ENCODE peak calls at places on chromosome 6, in nine cellular contexts. One of them, this sample, is unnamed.

GRCh38 chr6:107819976-107820551 is 4.0 kb downstream of the SCML4 start:
- DNase-seq in PC-3: no peak
- DNase-seq in cardiac fibroblast: no peak
- DNase-seq in SJSA1: no peak
- DNase-seq in lower lobe of right lung: no peak
- DNase-seq in keratinocyte: peak
- DNase-seq in heart right ventricle: no peak
- DNase-seq in GM12878: no peak
- DNase-seq in right cardiac atrium: no peak
- DNase-seq in this sample: no peak

GRCh38 chr6:124999105-124999764 is 37.0 kb downstream of the RNF217 start:
- DNase-seq in PC-3: peak
- DNase-seq in cardiac fibroblast: no peak
- DNase-seq in SJSA1: no peak
- DNase-seq in lower lobe of right lung: no peak
- DNase-seq in keratinocyte: no peak
- DNase-seq in heart right ventricle: no peak
- DNase-seq in GM12878: no peak
- DNase-seq in right cardiac atrium: no peak
- DNase-seq in this sample: no peak

GRCh38 chr6:115729036-115729435 is 331.7 kb downstream of the FRK start:
- DNase-seq in PC-3: peak
- DNase-seq in cardiac fibroblast: no peak
- DNase-seq in SJSA1: no peak
- DNase-seq in lower lobe of right lung: no peak
- DNase-seq in keratinocyte: no peak
- DNase-seq in heart right ventricle: no peak
- DNase-seq in GM12878: no peak
- DNase-seq in right cardiac atrium: no peak
- DNase-seq in this sample: no peak

GRCh38 chr6:93580441-93580840 is 161.1 kb upstream of the EPHA7 start:
- DNase-seq in PC-3: no peak
- DNase-seq in cardiac fibroblast: no peak
- DNase-seq in SJSA1: no peak
- DNase-seq in lower lobe of right lung: no peak
- DNase-seq in keratinocyte: no peak
- DNase-seq in heart right ventricle: no peak
- DNase-seq in GM12878: no peak
- DNase-seq in right cardiac atrium: no peak
- DNase-seq in this sample: no peak

GRCh38 chr6:148443798-148444560 is 101.3 kb downstream of the SASH1 start:
- DNase-seq in PC-3: no peak
- DNase-seq in cardiac fibroblast: no peak
- DNase-seq in SJSA1: no peak
- DNase-seq in lower lobe of right lung: no peak
- DNase-seq in keratinocyte: no peak
- DNase-seq in heart right ventricle: no peak
- DNase-seq in GM12878: no peak
- DNase-seq in right cardiac atrium: no peak
- DNase-seq in this sample: no peak

GRCh38 chr6:109800771-109801170 is 109.7 kb downstream of the FIG4 start:
- DNase-seq in PC-3: peak
- DNase-seq in cardiac fibroblast: no peak
- DNase-seq in SJSA1: no peak
- DNase-seq in lower lobe of right lung: no peak
- DNase-seq in keratinocyte: no peak
- DNase-seq in heart right ventricle: no peak
- DNase-seq in GM12878: no peak
- DNase-seq in right cardiac atrium: no peak
- DNase-seq in this sample: no peak

GRCh38 chr6:105452924-105453756 is 50.3 kb upstream of the PREP start:
- DNase-seq in PC-3: no peak
- DNase-seq in cardiac fibroblast: no peak
- DNase-seq in SJSA1: no peak
- DNase-seq in lower lobe of right lung: peak
- DNase-seq in keratinocyte: no peak
- DNase-seq in heart right ventricle: no peak
- DNase-seq in GM12878: peak
- DNase-seq in right cardiac atrium: peak
- DNase-seq in this sample: peak

GRCh38 chr6:13303668-13304017 is 24.7 kb downstream of the TBC1D7 start:
- DNase-seq in PC-3: no peak
- DNase-seq in cardiac fibroblast: peak
- DNase-seq in SJSA1: no peak
- DNase-seq in lower lobe of right lung: peak
- DNase-seq in keratinocyte: no peak
- DNase-seq in heart right ventricle: peak
- DNase-seq in GM12878: peak
- DNase-seq in right cardiac atrium: peak
- DNase-seq in this sample: peak

GRCh38 chr6:52515219-52515960 is 61.5 kb downstream of the TRAM2 start:
- DNase-seq in PC-3: no peak
- DNase-seq in cardiac fibroblast: no peak
- DNase-seq in SJSA1: no peak
- DNase-seq in lower lobe of right lung: no peak
- DNase-seq in keratinocyte: no peak
- DNase-seq in heart right ventricle: no peak
- DNase-seq in GM12878: no peak
- DNase-seq in right cardiac atrium: no peak
- DNase-seq in this sample: no peak

GRCh38 chr6:52516269-52516668 is 60.6 kb downstream of the TRAM2 start:
- DNase-seq in PC-3: no peak
- DNase-seq in cardiac fibroblast: no peak
- DNase-seq in SJSA1: no peak
- DNase-seq in lower lobe of right lung: no peak
- DNase-seq in keratinocyte: no peak
- DNase-seq in heart right ventricle: no peak
- DNase-seq in GM12878: no peak
- DNase-seq in right cardiac atrium: no peak
- DNase-seq in this sample: no peak

GRCh38 chr6:52517502-52518278 is 59.2 kb downstream of the TRAM2 start:
- DNase-seq in PC-3: peak
- DNase-seq in cardiac fibroblast: peak
- DNase-seq in SJSA1: peak
- DNase-seq in lower lobe of right lung: no peak
- DNase-seq in keratinocyte: no peak
- DNase-seq in heart right ventricle: peak
- DNase-seq in GM12878: no peak
- DNase-seq in right cardiac atrium: peak
- DNase-seq in this sample: peak

GRCh38 chr6:52518279-52518944 is 58.4 kb downstream of the TRAM2 start:
- DNase-seq in PC-3: no peak
- DNase-seq in cardiac fibroblast: no peak
- DNase-seq in SJSA1: no peak
- DNase-seq in lower lobe of right lung: no peak
- DNase-seq in keratinocyte: no peak
- DNase-seq in heart right ventricle: no peak
- DNase-seq in GM12878: no peak
- DNase-seq in right cardiac atrium: no peak
- DNase-seq in this sample: no peak

GRCh38 chr6:52516943-52517342 is 59.9 kb downstream of the TRAM2 start:
- DNase-seq in PC-3: no peak
- DNase-seq in cardiac fibroblast: no peak
- DNase-seq in SJSA1: no peak
- DNase-seq in lower lobe of right lung: no peak
- DNase-seq in keratinocyte: no peak
- DNase-seq in heart right ventricle: no peak
- DNase-seq in GM12878: no peak
- DNase-seq in right cardiac atrium: no peak
- DNase-seq in this sample: no peak
- H3K4me3 ChIP-seq in PC-3: no peak
- H3K4me3 ChIP-seq in cardiac fibroblast: no peak
- H3K4me3 ChIP-seq in SJSA1: no peak
- H3K4me3 ChIP-seq in lower lobe of right lung: no peak
- H3K4me3 ChIP-seq in keratinocyte: no peak
- H3K4me3 ChIP-seq in heart right ventricle: no peak
- H3K4me3 ChIP-seq in GM12878: no peak
- H3K4me3 ChIP-seq in right cardiac atrium: no peak
- H3K4me3 ChIP-seq in this sample: no peak

GRCh38 chr6:48113130-48113529 is 2.1 kb upstream of the PTCHD4 start:
- DNase-seq in PC-3: no peak
- DNase-seq in cardiac fibroblast: no peak
- DNase-seq in SJSA1: no peak
- DNase-seq in lower lobe of right lung: no peak
- DNase-seq in keratinocyte: no peak
- DNase-seq in heart right ventricle: no peak
- DNase-seq in GM12878: no peak
- DNase-seq in right cardiac atrium: no peak
- DNase-seq in this sample: no peak

GRCh38 chr6:48111575-48111974 is 578 bp upstream of the PTCHD4 start:
- DNase-seq in PC-3: no peak
- DNase-seq in cardiac fibroblast: peak
- DNase-seq in SJSA1: no peak
- DNase-seq in lower lobe of right lung: no peak
- DNase-seq in keratinocyte: no peak
- DNase-seq in heart right ventricle: no peak
- DNase-seq in GM12878: no peak
- DNase-seq in right cardiac atrium: no peak
- DNase-seq in this sample: no peak

GRCh38 chr6:48111143-48111506 is at the start of gene PTCHD4:
- DNase-seq in PC-3: peak
- DNase-seq in cardiac fibroblast: peak
- DNase-seq in SJSA1: peak
- DNase-seq in lower lobe of right lung: peak
- DNase-seq in keratinocyte: peak
- DNase-seq in heart right ventricle: no peak
- DNase-seq in GM12878: no peak
- DNase-seq in right cardiac atrium: no peak
- DNase-seq in this sample: peak

GRCh38 chr6:48110436-48111142 is 408 bp downstream of the PTCHD4 start:
- DNase-seq in PC-3: no peak
- DNase-seq in cardiac fibroblast: no peak
- DNase-seq in SJSA1: no peak
- DNase-seq in lower lobe of right lung: no peak
- DNase-seq in keratinocyte: no peak
- DNase-seq in heart right ventricle: no peak
- DNase-seq in GM12878: no peak
- DNase-seq in right cardiac atrium: no peak
- DNase-seq in this sample: no peak

DNA sequence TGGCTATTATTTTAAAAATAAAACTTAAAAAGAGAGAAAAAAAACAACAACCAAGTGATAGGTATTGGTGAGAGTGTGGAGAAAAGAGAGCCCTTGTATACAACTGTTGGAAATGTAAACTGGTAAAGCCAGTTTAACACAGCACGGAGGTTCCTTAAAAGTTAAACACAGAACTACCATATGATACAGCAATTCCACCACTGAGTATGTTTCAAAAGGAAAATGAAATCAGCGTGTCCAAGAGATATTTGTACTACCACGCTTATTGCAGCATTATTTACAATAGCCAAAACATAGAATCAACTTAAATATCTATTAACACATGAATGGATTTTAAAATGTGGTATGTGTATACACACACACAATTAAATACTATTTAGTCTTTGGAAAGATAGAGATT is 1.1 kb downstream of the PTCHD4 start:
- DNase-seq in PC-3: peak
- DNase-seq in cardiac fibroblast: no peak
- DNase-seq in SJSA1: no peak
- DNase-seq in lower lobe of right lung: no peak
- DNase-seq in keratinocyte: no peak
- DNase-seq in heart right ventricle: no peak
- DNase-seq in GM12878: no peak
- DNase-seq in right cardiac atrium: no peak
- DNase-seq in this sample: no peak
- H3K4me3 ChIP-seq in PC-3: no peak
- H3K4me3 ChIP-seq in cardiac fibroblast: no peak
- H3K4me3 ChIP-seq in SJSA1: peak
- H3K4me3 ChIP-seq in lower lobe of right lung: peak
- H3K4me3 ChIP-seq in keratinocyte: peak
- H3K4me3 ChIP-seq in heart right ventricle: peak
- H3K4me3 ChIP-seq in GM12878: no peak
- H3K4me3 ChIP-seq in right cardiac atrium: peak
- H3K4me3 ChIP-seq in this sample: peak

GRCh38 chr6:130362128-130362527 is 3.7 kb upstream of the TMEM200A start:
- DNase-seq in PC-3: peak
- DNase-seq in cardiac fibroblast: peak
- DNase-seq in SJSA1: no peak
- DNase-seq in lower lobe of right lung: no peak
- DNase-seq in keratinocyte: no peak
- DNase-seq in heart right ventricle: no peak
- DNase-seq in GM12878: no peak
- DNase-seq in right cardiac atrium: no peak
- DNase-seq in this sample: no peak

GRCh38 chr6:130355572-130355971 is 10.2 kb upstream of the TMEM200A start:
- DNase-seq in PC-3: no peak
- DNase-seq in cardiac fibroblast: no peak
- DNase-seq in SJSA1: no peak
- DNase-seq in lower lobe of right lung: no peak
- DNase-seq in keratinocyte: no peak
- DNase-seq in heart right ventricle: no peak
- DNase-seq in GM12878: no peak
- DNase-seq in right cardiac atrium: no peak
- DNase-seq in this sample: no peak

GRCh38 chr6:130357436-130357835 is 8.4 kb upstream of the TMEM200A start:
- DNase-seq in PC-3: no peak
- DNase-seq in cardiac fibroblast: no peak
- DNase-seq in SJSA1: no peak
- DNase-seq in lower lobe of right lung: no peak
- DNase-seq in keratinocyte: no peak
- DNase-seq in heart right ventricle: no peak
- DNase-seq in GM12878: no peak
- DNase-seq in right cardiac atrium: no peak
- DNase-seq in this sample: no peak

GRCh38 chr6:130364224-130364780 is 1.5 kb upstream of the TMEM200A start:
- DNase-seq in PC-3: no peak
- DNase-seq in cardiac fibroblast: no peak
- DNase-seq in SJSA1: no peak
- DNase-seq in lower lobe of right lung: no peak
- DNase-seq in keratinocyte: no peak
- DNase-seq in heart right ventricle: no peak
- DNase-seq in GM12878: no peak
- DNase-seq in right cardiac atrium: no peak
- DNase-seq in this sample: no peak

GRCh38 chr6:130359736-130360135 is 6.1 kb upstream of the TMEM200A start:
- DNase-seq in PC-3: peak
- DNase-seq in cardiac fibroblast: no peak
- DNase-seq in SJSA1: no peak
- DNase-seq in lower lobe of right lung: no peak
- DNase-seq in keratinocyte: no peak
- DNase-seq in heart right ventricle: no peak
- DNase-seq in GM12878: no peak
- DNase-seq in right cardiac atrium: no peak
- DNase-seq in this sample: no peak
- H3K4me3 ChIP-seq in PC-3: no peak
- H3K4me3 ChIP-seq in cardiac fibroblast: no peak
- H3K4me3 ChIP-seq in SJSA1: no peak
- H3K4me3 ChIP-seq in lower lobe of right lung: no peak
- H3K4me3 ChIP-seq in keratinocyte: no peak
- H3K4me3 ChIP-seq in heart right ventricle: no peak
- H3K4me3 ChIP-seq in GM12878: no peak
- H3K4me3 ChIP-seq in right cardiac atrium: no peak
- H3K4me3 ChIP-seq in this sample: no peak

GRCh38 chr6:32178547-32179440 is 589 bp downstream of the RNF5 start:
- DNase-seq in PC-3: no peak
- DNase-seq in cardiac fibroblast: no peak
- DNase-seq in SJSA1: no peak
- DNase-seq in lower lobe of right lung: no peak
- DNase-seq in keratinocyte: no peak
- DNase-seq in heart right ventricle: no peak
- DNase-seq in GM12878: no peak
- DNase-seq in right cardiac atrium: peak
- DNase-seq in this sample: no peak

GRCh38 chr6:32177788-32178546 is at the start of gene RNF5:
- DNase-seq in PC-3: peak
- DNase-seq in cardiac fibroblast: peak
- DNase-seq in SJSA1: peak
- DNase-seq in lower lobe of right lung: peak
- DNase-seq in keratinocyte: peak
- DNase-seq in heart right ventricle: peak
- DNase-seq in GM12878: peak
- DNase-seq in right cardiac atrium: peak
- DNase-seq in this sample: peak

GRCh38 chr6:32181148-32181702 is 2.8 kb downstream of the AGER start:
- DNase-seq in PC-3: no peak
- DNase-seq in cardiac fibroblast: no peak
- DNase-seq in SJSA1: no peak
- DNase-seq in lower lobe of right lung: no peak
- DNase-seq in keratinocyte: no peak
- DNase-seq in heart right ventricle: no peak
- DNase-seq in GM12878: no peak
- DNase-seq in right cardiac atrium: peak
- DNase-seq in this sample: no peak

GRCh38 chr6:32181890-32182529 is 2.0 kb downstream of the AGER start:
- DNase-seq in PC-3: no peak
- DNase-seq in cardiac fibroblast: no peak
- DNase-seq in SJSA1: no peak
- DNase-seq in lower lobe of right lung: no peak
- DNase-seq in keratinocyte: no peak
- DNase-seq in heart right ventricle: no peak
- DNase-seq in GM12878: no peak
- DNase-seq in right cardiac atrium: peak
- DNase-seq in this sample: no peak

GRCh38 chr6:32179746-32180405 is 1.7 kb downstream of the RNF5 start:
- DNase-seq in PC-3: no peak
- DNase-seq in cardiac fibroblast: no peak
- DNase-seq in SJSA1: no peak
- DNase-seq in lower lobe of right lung: no peak
- DNase-seq in keratinocyte: no peak
- DNase-seq in heart right ventricle: no peak
- DNase-seq in GM12878: no peak
- DNase-seq in right cardiac atrium: peak
- DNase-seq in this sample: no peak
- H3K4me3 ChIP-seq in PC-3: peak
- H3K4me3 ChIP-seq in cardiac fibroblast: no peak
- H3K4me3 ChIP-seq in SJSA1: no peak
- H3K4me3 ChIP-seq in lower lobe of right lung: peak
- H3K4me3 ChIP-seq in keratinocyte: no peak
- H3K4me3 ChIP-seq in heart right ventricle: no peak
- H3K4me3 ChIP-seq in GM12878: peak
- H3K4me3 ChIP-seq in right cardiac atrium: no peak
- H3K4me3 ChIP-seq in this sample: peak